ENCODE peak calls at places on chromosomes 4 and X, in six cellular contexts. One of them, this sample, is unnamed.

GRCh38 chr4:25813705-25814104 is 49.1 kb downstream of the SEL1L3 start:
- DNase-seq in HepG2: peak; percentile 65
- DNase-seq in K562: no peak
- DNase-seq in endothelial cell of umbilical vein: peak; percentile 12
- DNase-seq in H1: no peak
- DNase-seq in A549: peak; percentile 18
- DNase-seq in this sample: no peak

GRCh38 chrX:73817381-73818199 is 254.6 kb downstream of the CHIC1 start:
- DNase-seq in H1: no peak
- DNase-seq in K562: no peak
- DNase-seq in HepG2: no peak
- DNase-seq in endothelial cell of umbilical vein: no peak
- DNase-seq in A549: no peak
- DNase-seq in this sample: no peak

GRCh38 chrX:43688586-43688985 is 32.5 kb downstream of the MAOA start:
- DNase-seq in K562: no peak
- DNase-seq in endothelial cell of umbilical vein: no peak
- DNase-seq in HepG2: no peak
- DNase-seq in H1: no peak
- DNase-seq in A549: no peak
- DNase-seq in this sample: no peak

GRCh38 chr4:24143741-24144140 is 253.9 kb upstream of the PPARGC1A start:
- DNase-seq in HepG2: no peak
- DNase-seq in H1: no peak
- DNase-seq in A549: no peak
- DNase-seq in K562: no peak
- DNase-seq in endothelial cell of umbilical vein: no peak
- DNase-seq in this sample: no peak

GRCh38 chrX:104432321-104432720 is 133.7 kb upstream of the IL1RAPL2 start:
- DNase-seq in endothelial cell of umbilical vein: no peak
- DNase-seq in HepG2: no peak
- DNase-seq in H1: no peak
- DNase-seq in K562: no peak
- DNase-seq in A549: no peak
- DNase-seq in this sample: no peak

GRCh38 chrX:46637937-46638336 is 64.4 kb downstream of the CHST7 start:
- DNase-seq in HepG2: no peak
- DNase-seq in H1: no peak
- DNase-seq in endothelial cell of umbilical vein: peak; percentile 10
- DNase-seq in A549: peak; percentile 6
- DNase-seq in K562: no peak
- DNase-seq in this sample: no peak

GRCh38 chrX:17601816-17602215 is 135.5 kb upstream of the SCML1 start:
- DNase-seq in A549: no peak
- DNase-seq in endothelial cell of umbilical vein: no peak
- DNase-seq in H1: no peak
- DNase-seq in K562: no peak
- DNase-seq in HepG2: no peak
- DNase-seq in this sample: no peak

GRCh38 chr4:163941221-163941865 is 446.9 kb downstream of the TMA16 start:
- DNase-seq in HepG2: no peak
- DNase-seq in K562: no peak
- DNase-seq in A549: no peak
- DNase-seq in endothelial cell of umbilical vein: no peak
- DNase-seq in H1: no peak
- DNase-seq in this sample: no peak

GRCh38 chr4:123170843-123171242 is 225.8 kb upstream of the SPRY1 start:
- DNase-seq in endothelial cell of umbilical vein: no peak
- DNase-seq in HepG2: no peak
- DNase-seq in K562: no peak
- DNase-seq in H1: no peak
- DNase-seq in A549: no peak
- DNase-seq in this sample: no peak

GRCh38 chrX:18998653-18999052 is 14.7 kb upstream of the PHKA2 start:
- DNase-seq in endothelial cell of umbilical vein: no peak
- DNase-seq in H1: no peak
- DNase-seq in A549: no peak
- DNase-seq in HepG2: no peak
- DNase-seq in K562: no peak
- DNase-seq in this sample: no peak

GRCh38 chr4:139645458-139645857 is 20.2 kb upstream of the MGST2 start:
- DNase-seq in endothelial cell of umbilical vein: no peak
- DNase-seq in A549: peak; percentile 43
- DNase-seq in H1: no peak
- DNase-seq in HepG2: no peak
- DNase-seq in K562: no peak
- DNase-seq in this sample: no peak

GRCh38 chr4:123398803-123399637 is 2.4 kb downstream of the SPRY1 start:
- DNase-seq in H1: no peak
- DNase-seq in K562: no peak
- DNase-seq in A549: peak; percentile 22
- DNase-seq in endothelial cell of umbilical vein: peak; percentile 80
- DNase-seq in HepG2: peak; percentile 75
- DNase-seq in this sample: peak; percentile 45

GRCh38 chrX:14015941-14016340 is 13.8 kb downstream of the GEMIN8 start:
- DNase-seq in endothelial cell of umbilical vein: no peak
- DNase-seq in A549: no peak
- DNase-seq in K562: no peak
- DNase-seq in H1: no peak
- DNase-seq in HepG2: no peak
- DNase-seq in this sample: no peak

GRCh38 chr4:182576609-182577289 is 333.5 kb downstream of the TENM3 start:
- DNase-seq in endothelial cell of umbilical vein: no peak
- DNase-seq in A549: no peak
- DNase-seq in H1: no peak
- DNase-seq in K562: no peak
- DNase-seq in HepG2: no peak
- DNase-seq in this sample: no peak

GRCh38 chrX:39894626-39895025 is 203.1 kb downstream of the BCOR start:
- DNase-seq in H1: no peak
- DNase-seq in endothelial cell of umbilical vein: no peak
- DNase-seq in HepG2: no peak
- DNase-seq in A549: no peak
- DNase-seq in K562: no peak
- DNase-seq in this sample: no peak

GRCh38 chr4:8215641-8216442 is 16.8 kb downstream of the SH3TC1 start:
- DNase-seq in K562: no peak
- DNase-seq in H1: no peak
- DNase-seq in A549: no peak
- DNase-seq in HepG2: no peak
- DNase-seq in endothelial cell of umbilical vein: no peak
- DNase-seq in this sample: no peak

GRCh38 chr4:144646523-144647094 is 653 bp downstream of the HHIP start:
- DNase-seq in A549: peak; percentile 36
- DNase-seq in endothelial cell of umbilical vein: peak; percentile 53
- DNase-seq in HepG2: no peak
- DNase-seq in K562: no peak
- DNase-seq in H1: no peak
- DNase-seq in this sample: peak; percentile 19

GRCh38 chr4:139808381-139809206 is 143.0 kb downstream of the MGST2 start:
- DNase-seq in K562: no peak
- DNase-seq in A549: no peak
- DNase-seq in endothelial cell of umbilical vein: peak; percentile 81
- DNase-seq in H1: no peak
- DNase-seq in HepG2: peak; percentile 13
- DNase-seq in this sample: no peak

GRCh38 chr4:45453258-45453841 is 670.5 kb downstream of the GABRG1 start:
- DNase-seq in H1: no peak
- DNase-seq in K562: no peak
- DNase-seq in HepG2: peak; percentile 18
- DNase-seq in endothelial cell of umbilical vein: no peak
- DNase-seq in A549: no peak
- DNase-seq in this sample: no peak

GRCh38 chr4:141432000-141432712 is 204.2 kb upstream of the IL15 start:
- DNase-seq in endothelial cell of umbilical vein: no peak
- DNase-seq in K562: no peak
- DNase-seq in H1: no peak
- DNase-seq in A549: no peak
- DNase-seq in HepG2: no peak
- DNase-seq in this sample: no peak

GRCh38 chr4:102640669-102641068 is 120.1 kb downstream of the MANBA start:
- DNase-seq in A549: no peak
- DNase-seq in K562: no peak
- DNase-seq in HepG2: no peak
- DNase-seq in H1: no peak
- DNase-seq in endothelial cell of umbilical vein: peak; percentile 53
- DNase-seq in this sample: no peak

GRCh38 chr4:168826620-168827019 is 183.4 kb downstream of the CBR4 start:
- DNase-seq in K562: no peak
- DNase-seq in H1: no peak
- DNase-seq in HepG2: no peak
- DNase-seq in endothelial cell of umbilical vein: no peak
- DNase-seq in A549: no peak
- DNase-seq in this sample: no peak

GRCh38 chrX:24020280-24020876 is 6.6 kb downstream of the KLHL15 start:
- DNase-seq in HepG2: no peak
- DNase-seq in K562: no peak
- DNase-seq in endothelial cell of umbilical vein: no peak
- DNase-seq in A549: no peak
- DNase-seq in H1: no peak
- DNase-seq in this sample: no peak

GRCh38 chr4:95546866-95547707 is 1.7 kb downstream of the UNC5C start:
- DNase-seq in H1: no peak
- DNase-seq in HepG2: no peak
- DNase-seq in endothelial cell of umbilical vein: no peak
- DNase-seq in A549: no peak
- DNase-seq in K562: no peak
- DNase-seq in this sample: no peak

GRCh38 chr4:8274772-8275241 is 5.3 kb downstream of the HTRA3 start:
- DNase-seq in A549: no peak
- DNase-seq in K562: no peak
- DNase-seq in HepG2: no peak
- DNase-seq in H1: no peak
- DNase-seq in endothelial cell of umbilical vein: no peak
- DNase-seq in this sample: no peak

GRCh38 chr4:600850-601515 is 24.4 kb upstream of the PDE6B start:
- DNase-seq in H1: no peak
- DNase-seq in K562: peak; percentile 56
- DNase-seq in A549: no peak
- DNase-seq in endothelial cell of umbilical vein: no peak
- DNase-seq in HepG2: no peak
- DNase-seq in this sample: no peak

GRCh38 chr4:600166-600565 is 24.1 kb upstream of the TMEM271 start:
- DNase-seq in A549: no peak
- DNase-seq in endothelial cell of umbilical vein: no peak
- DNase-seq in K562: no peak
- DNase-seq in HepG2: no peak
- DNase-seq in H1: no peak
- DNase-seq in this sample: no peak

GRCh38 chr4:604131-604530 is 21.2 kb upstream of the PDE6B start:
- DNase-seq in endothelial cell of umbilical vein: no peak
- DNase-seq in A549: no peak
- DNase-seq in H1: no peak
- DNase-seq in HepG2: no peak
- DNase-seq in K562: no peak
- DNase-seq in this sample: no peak

GRCh38 chr4:601612-602558 is 23.5 kb upstream of the PDE6B start:
- DNase-seq in K562: no peak
- DNase-seq in A549: no peak
- DNase-seq in endothelial cell of umbilical vein: no peak
- DNase-seq in HepG2: no peak
- DNase-seq in H1: no peak
- DNase-seq in this sample: no peak

GRCh38 chr4:602559-602942 is 22.8 kb upstream of the PDE6B start:
- DNase-seq in A549: no peak
- DNase-seq in H1: peak; percentile 76
- DNase-seq in K562: peak; percentile 73
- DNase-seq in HepG2: peak; percentile 60
- DNase-seq in endothelial cell of umbilical vein: no peak
- DNase-seq in this sample: peak; percentile 99
- TF ChIP-seq JUN in A549: no peak
- TF ChIP-seq JUN in H1: no peak
- TF ChIP-seq JUN in K562: no peak
- TF ChIP-seq JUN in HepG2: peak; percentile 37
- TF ChIP-seq JUN in endothelial cell of umbilical vein: no peak
- TF ChIP-seq JUN in this sample: no peak

DNA sequence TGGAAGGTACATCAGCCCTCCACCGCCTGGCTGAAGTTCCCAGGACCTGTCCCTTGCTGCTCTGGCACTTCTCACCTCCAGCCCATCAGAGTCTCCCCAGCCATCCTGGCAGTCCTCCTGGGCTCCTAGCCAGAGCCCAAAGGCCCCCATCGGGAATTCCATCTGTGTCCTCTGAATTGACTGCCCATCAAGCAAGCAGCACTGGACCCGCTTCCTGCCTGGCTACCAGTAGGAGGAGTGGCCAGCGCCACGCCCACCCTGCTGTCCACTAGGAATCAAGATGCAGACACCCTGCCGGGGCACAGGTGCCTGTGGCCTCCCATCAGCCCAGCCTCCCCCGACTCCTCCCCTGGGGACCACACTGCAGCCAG is 47.2 kb downstream of the C4orf50 start:
- DNase-seq in H1: no peak
- DNase-seq in A549: no peak
- DNase-seq in endothelial cell of umbilical vein: no peak
- DNase-seq in HepG2: no peak
- DNase-seq in K562: peak; percentile 20
- DNase-seq in this sample: peak; percentile 56
- TF ChIP-seq JUN in H1: no peak
- TF ChIP-seq JUN in A549: no peak
- TF ChIP-seq JUN in endothelial cell of umbilical vein: no peak
- TF ChIP-seq JUN in HepG2: no peak
- TF ChIP-seq JUN in K562: no peak
- TF ChIP-seq JUN in this sample: no peak

GRCh38 chr4:110816367-110816766 is 193.5 kb upstream of the PITX2 start:
- DNase-seq in K562: no peak
- DNase-seq in H1: no peak
- DNase-seq in HepG2: no peak
- DNase-seq in A549: no peak
- DNase-seq in endothelial cell of umbilical vein: no peak
- DNase-seq in this sample: no peak
- TF ChIP-seq JUN in K562: no peak
- TF ChIP-seq JUN in H1: no peak
- TF ChIP-seq JUN in HepG2: no peak
- TF ChIP-seq JUN in A549: no peak
- TF ChIP-seq JUN in endothelial cell of umbilical vein: no peak
- TF ChIP-seq JUN in this sample: no peak

DNA sequence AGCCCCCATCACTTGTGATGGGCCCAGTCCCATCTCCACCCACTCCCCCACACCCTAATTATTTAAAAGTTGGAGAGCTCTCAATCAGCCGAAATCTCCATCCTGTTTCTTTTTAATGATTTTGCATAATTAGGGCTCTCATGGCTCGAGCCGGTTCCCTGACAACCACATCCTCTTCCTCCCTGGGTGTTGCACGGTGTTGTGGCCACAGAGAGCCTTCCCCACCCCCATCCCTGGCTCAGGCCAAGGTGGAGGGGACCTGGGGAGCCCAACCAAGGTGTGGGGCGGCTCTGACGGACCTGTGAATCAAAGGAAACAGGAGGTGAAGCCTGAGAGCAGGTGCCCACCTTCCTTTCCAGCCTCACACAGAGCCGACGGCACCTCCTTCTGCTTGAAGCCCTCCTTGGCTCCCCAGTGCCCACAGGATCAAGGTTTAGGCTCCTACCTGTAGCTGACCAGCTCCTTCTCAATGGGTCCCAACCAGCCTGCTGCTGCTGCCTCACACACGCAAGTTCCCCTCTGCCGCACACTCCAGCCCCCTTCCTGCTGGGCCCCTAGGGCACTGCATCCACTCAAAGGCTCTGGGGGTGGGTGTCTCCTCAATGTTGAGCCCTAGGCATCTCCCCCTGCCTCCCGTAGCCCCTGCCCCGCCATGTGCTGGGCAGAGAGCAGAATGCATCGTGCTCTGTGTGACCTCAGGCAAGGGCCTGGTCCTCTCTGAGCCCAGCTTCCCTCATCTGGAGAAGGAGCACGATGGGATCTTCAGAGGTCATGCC is 68.7 kb downstream of the WFS1 start:
- DNase-seq in endothelial cell of umbilical vein: no peak
- DNase-seq in A549: no peak
- DNase-seq in H1: no peak
- DNase-seq in K562: no peak
- DNase-seq in HepG2: no peak
- DNase-seq in this sample: no peak
- TF ChIP-seq JUN in endothelial cell of umbilical vein: no peak
- TF ChIP-seq JUN in A549: no peak
- TF ChIP-seq JUN in H1: no peak
- TF ChIP-seq JUN in K562: no peak
- TF ChIP-seq JUN in HepG2: no peak
- TF ChIP-seq JUN in this sample: no peak

This sample was measured in WTC11.